ENCODE peak calls at places on chromosomes 11 and 22, in six cellular contexts. U is adrenal gland, F is sigmoid colon, G is heart left ventricle, T is stomach, H is HCT116. J is an unnamed sample.

GRCh38 chr11:13107544-13108044 is 98.5 kb downstream of the RASSF10 start:
- DNase-seq in U (no peak), F (no peak), G (no peak), T (no peak), H (no peak), J (no peak)

GRCh38 chr11:75968021-75968685 is 153.1 kb downstream of the UVRAG start:
- DNase-seq in U (no peak), F (no peak), G (no peak), T (no peak), H (no peak), J (no peak)

GRCh38 chr11:46686886-46687810 is 13.3 kb downstream of the ARHGAP1 start:
- DNase-seq in U (peak; percentile 76), F (no peak), G (no peak), T (no peak), H (no peak), J (no peak)

GRCh38 chr22:44147821-44148574 is 32.7 kb upstream of the PARVG start:
- DNase-seq in U (no peak), F (peak; percentile 86), G (no peak), T (no peak), H (no peak), J (no peak)

GRCh38 chr11:96191752-96192151 is 151.2 kb downstream of the MAML2 start:
- DNase-seq in U (no peak), F (no peak), G (no peak), T (no peak), H (no peak), J (no peak)

GRCh38 chr11:23497040-23497439 is 636.8 kb upstream of the CCDC179 start:
- DNase-seq in U (no peak), F (no peak), G (no peak), T (no peak), H (no peak), J (no peak)

GRCh38 chr11:14642873-14643696 is 519 bp upstream of the PDE3B start:
- DNase-seq in U (no peak), F (peak; percentile 68), G (peak; percentile 26), T (no peak), H (no peak), J (peak; percentile 11)

GRCh38 chr22:27386186-27386585 is 415.4 kb downstream of the MN1 start:
- DNase-seq in U (no peak), F (no peak), G (no peak), T (no peak), H (no peak), J (no peak)

GRCh38 chr22:36546932-36547331 is 18.0 kb upstream of the EIF3D start:
- DNase-seq in U (no peak), F (no peak), G (no peak), T (no peak), H (peak; percentile 35), J (no peak)

GRCh38 chr22:46007848-46008261 is 30.9 kb upstream of the WNT7B start:
- DNase-seq in U (peak; percentile 83), F (peak; percentile 96), G (peak; percentile 92), T (peak; percentile 39), H (no peak), J (peak; percentile 56)

GRCh38 chr11:13028322-13028721 is 19.2 kb downstream of the RASSF10 start:
- DNase-seq in U (no peak), F (no peak), G (no peak), T (no peak), H (no peak), J (no peak)

GRCh38 chr11:76674517-76675400 is 4.2 kb upstream of the LRRC32 start:
- DNase-seq in U (no peak), F (no peak), G (no peak), T (no peak), H (no peak), J (no peak)

GRCh38 chr11:128919192-128919591 is 23.5 kb downstream of the TP53AIP1 start:
- DNase-seq in U (no peak), F (no peak), G (no peak), T (no peak), H (no peak), J (no peak)

GRCh38 chr22:38802671-38803121 is 8.8 kb upstream of the DNAL4 start:
- DNase-seq in U (peak; percentile 82), F (peak; percentile 85), G (peak; percentile 45), T (peak; percentile 35), H (peak; percentile 62), J (peak; percentile 80)

GRCh38 chr22:21697866-21698265 is 32.1 kb downstream of the PPIL2 start:
- DNase-seq in U (no peak), F (no peak), G (no peak), T (no peak), H (no peak), J (no peak)

GRCh38 chr11:134230339-134230738 is 5.9 kb downstream of the VPS26B start:
- DNase-seq in U (no peak), F (no peak), G (no peak), T (no peak), H (no peak), J (no peak)

GRCh38 chr22:44752285-44753188 is at the start of gene ARHGAP8:
- DNase-seq in U (no peak), F (no peak), G (no peak), T (peak; percentile 60), H (no peak), J (peak; percentile 78)

GRCh38 chr22:44520695-44521094 is 22.7 kb upstream of the RTL6 start:
- DNase-seq in U (peak; percentile 20), F (no peak), G (no peak), T (no peak), H (no peak), J (no peak)

GRCh38 chr11:86497310-86497709 is 122.6 kb downstream of the CCDC81 start:
- DNase-seq in U (no peak), F (no peak), G (no peak), T (no peak), H (no peak), J (no peak)

GRCh38 chr11:115623021-115623451 is 118.8 kb upstream of the CADM1 start:
- DNase-seq in U (peak; percentile 91), F (peak; percentile 89), G (peak; percentile 93), T (peak; percentile 42), H (no peak), J (peak; percentile 19)

GRCh38 chr11:68314886-68315580 is 2.6 kb downstream of the LRP5 start:
- DNase-seq in U (peak; percentile 81), F (no peak), G (no peak), T (no peak), H (peak; percentile 26), J (no peak)

GRCh38 chr11:48063424-48063978 is 83.1 kb downstream of the PTPRJ start:
- DNase-seq in U (peak; percentile 62), F (peak; percentile 75), G (no peak), T (no peak), H (peak; percentile 13), J (no peak)

GRCh38 chr22:20413217-20414058 is 19.5 kb downstream of the ZNF74 start:
- DNase-seq in U (no peak), F (peak; percentile 36), G (no peak), T (no peak), H (no peak), J (no peak)

GRCh38 chr22:30245985-30246901 is at the start of gene LIF:
- DNase-seq in U (no peak), F (no peak), G (no peak), T (no peak), H (no peak), J (no peak)
- TF ChIP-seq CTCF in U (no peak), F (no peak), G (no peak), T (peak; percentile 13), H (no peak), J (peak; percentile 29)

GRCh38 chr22:40965936-40966557 is 14.9 kb downstream of the RBX1 start:
- DNase-seq in U (no peak), F (peak; percentile 30), G (no peak), T (no peak), H (no peak), J (no peak)
- TF ChIP-seq POLR2A in U (no peak), F (no peak), G (no peak), T (no peak), H (no peak), J (no peak)

GRCh38 chr11:71215372-71215965 is 36.9 kb downstream of the SHANK2 start:
- DNase-seq in U (no peak), F (peak; percentile 41), G (no peak), T (no peak), H (no peak), J (no peak)
- H3K4me1 ChIP-seq in U (no peaks in the 10 kb centered on the region), F (peaks cover 14% of the 10 kb centered on the region), G (no peaks in the 10 kb centered on the region), T (no peaks in the 10 kb centered on the region), H (no peaks in the 10 kb centered on the region), J (peaks cover 16% of the 10 kb centered on the region)

GRCh38 chr11:1451781-1452470 is 34.7 kb downstream of the MOB2 start:
- DNase-seq in U (no peak), F (no peak), G (no peak), T (no peak), H (no peak), J (no peak)

GRCh38 chr11:1455032-1455762 is 31.4 kb downstream of the MOB2 start:
- DNase-seq in U (no peak), F (no peak), G (no peak), T (no peak), H (no peak), J (no peak)

GRCh38 chr11:1452744-1453143 is 33.8 kb downstream of the MOB2 start:
- DNase-seq in U (no peak), F (no peak), G (no peak), T (no peak), H (no peak), J (no peak)

GRCh38 chr11:1454576-1454975 is 32.0 kb downstream of the MOB2 start:
- DNase-seq in U (no peak), F (no peak), G (no peak), T (no peak), H (no peak), J (no peak)

GRCh38 chr11:1453611-1454386 is 32.8 kb downstream of the MOB2 start:
- DNase-seq in U (no peak), F (peak; percentile 84), G (peak; percentile 57), T (peak; percentile 76), H (no peak), J (peak; percentile 69)
- TF ChIP-seq CTCF in U (no peak), F (peak; percentile 20), G (peak; percentile 44), T (peak; percentile 49), H (no peak), J (no peak)

DNA sequence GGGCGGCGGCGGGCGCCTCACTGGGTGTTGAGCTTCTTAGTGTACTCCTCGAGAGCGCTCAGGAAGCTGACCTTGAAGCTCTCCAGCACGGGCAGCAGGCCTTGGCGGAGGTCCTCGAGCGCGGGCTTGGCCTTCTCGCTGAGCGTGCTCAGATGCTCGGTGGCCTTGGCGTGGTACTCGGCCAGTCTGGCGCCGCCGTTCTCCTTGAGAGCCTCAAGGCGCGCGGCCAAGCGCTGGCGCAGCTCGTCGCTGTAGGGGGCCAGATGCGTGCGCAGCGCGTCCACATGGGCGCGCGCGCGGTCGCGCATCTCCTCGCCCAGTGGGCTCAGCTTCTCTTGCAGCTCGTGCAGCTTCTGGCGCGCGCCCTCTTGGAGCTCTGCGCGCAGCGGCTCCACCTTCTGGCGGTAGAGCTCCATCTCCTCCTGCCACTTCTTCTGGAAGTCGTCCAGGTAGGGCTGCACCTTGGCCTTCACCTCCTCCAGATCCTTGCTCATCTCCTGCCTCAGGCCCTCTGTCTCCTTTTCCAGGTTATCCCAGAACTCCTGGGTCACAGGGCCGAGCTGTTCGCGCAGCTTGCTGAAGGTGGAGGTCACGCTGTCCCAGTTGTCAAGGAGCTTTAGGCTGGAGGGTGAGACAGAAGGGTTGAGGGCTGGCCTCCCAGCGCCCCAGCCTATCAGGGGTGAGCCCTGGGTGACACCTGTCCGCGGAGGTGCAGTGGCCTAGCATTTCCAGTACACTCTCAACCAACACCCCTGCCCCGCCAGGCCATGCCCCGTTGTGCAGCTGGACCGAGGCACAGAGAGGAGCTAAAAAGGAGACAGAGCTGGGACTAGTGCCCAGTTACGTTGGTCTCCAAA is 1.4 kb downstream of the APOA1 start:
- DNase-seq in U (peak; percentile 89), F (peak; percentile 94), G (peak; percentile 94), T (peak; percentile 91), H (peak; percentile 88), J (peak; percentile 94)
- TF ChIP-seq POLR2A in U (no peak), F (no peak), G (no peak), T (no peak), H (no peak), J (no peak)